ENCODE peak calls at places on chromosomes 13 and 19, in nine cellular contexts. W, S, U, M, Z, H, Q, L and G are unnamed samples.

GRCh38 chr19:5484398-5485285 is 29.4 kb downstream of the ZNRF4 start:
- DNase-seq in Z (no peak), Q (no peak), U (no peak), W (no peak), L (no peak), M (no peak), S (no peak), H (no peak), G (no peak)

GRCh38 chr13:76865109-76865508 is 21.1 kb downstream of the KCTD12 start:
- DNase-seq in S (no peak), W (no peak), H (no peak), Q (no peak), M (no peak), U (no peak), L (no peak), Z (no peak), G (no peak)

GRCh38 chr19:12785431-12786011 is 5.8 kb upstream of the JUNB start:
- DNase-seq in L (no peak), Q (no peak), M (peak), S (peak), Z (peak), W (no peak), H (no peak), U (no peak), G (no peak)

GRCh38 chr19:40419066-40419612 is 6.0 kb upstream of the PRX start:
- DNase-seq in Q (no peak), M (no peak), U (no peak), S (no peak), Z (no peak), W (no peak), H (no peak), L (no peak), G (no peak)

GRCh38 chr13:41678320-41678719 is 221.0 kb downstream of the RGCC start:
- DNase-seq in Q (no peak), S (no peak), M (no peak), L (no peak), W (no peak), Z (no peak), U (peak), H (no peak), G (no peak)

GRCh38 chr19:10473192-10473591 is 30.0 kb downstream of the KEAP1 start:
- DNase-seq in M (no peak), L (no peak), U (no peak), W (no peak), Q (no peak), Z (no peak), S (no peak), H (no peak), G (no peak)

GRCh38 chr19:8071912-8072311 is 19.4 kb downstream of the CCL25 start:
- DNase-seq in M (no peak), W (no peak), S (no peak), Z (no peak), H (no peak), U (no peak), Q (no peak), L (no peak), G (no peak)

GRCh38 chr19:3357731-3358391 is 8.5 kb upstream of the NFIC start:
- DNase-seq in U (no peak), H (peak), S (no peak), M (no peak), W (no peak), Q (peak), L (no peak), Z (no peak), G (peak)

GRCh38 chr13:20654156-20654555 is 49.3 kb upstream of the IL17D start:
- DNase-seq in W (no peak), Z (no peak), S (no peak), M (no peak), U (peak), Q (no peak), H (no peak), L (no peak), G (no peak)

GRCh38 chr13:101627556-101627943 is 175.1 kb downstream of the ITGBL1 start:
- DNase-seq in W (no peak), S (no peak), Q (no peak), M (no peak), Z (no peak), L (no peak), H (no peak), U (no peak), G (no peak)

GRCh38 chr13:62682788-62683187 is 1267.1 kb upstream of the PCDH20 start:
- DNase-seq in Q (no peak), Z (no peak), S (no peak), U (no peak), L (no peak), M (no peak), H (no peak), W (no peak), G (no peak)

GRCh38 chr13:92379371-92379770 is 847.2 kb upstream of the GPC6 start:
- DNase-seq in H (no peak), W (no peak), M (no peak), U (no peak), S (no peak), Q (no peak), Z (no peak), L (no peak), G (no peak)

GRCh38 chr19:13689050-13689449 is 75.3 kb upstream of the MRI1 start:
- DNase-seq in W (no peak), M (no peak), U (peak), Q (peak), S (no peak), H (no peak), Z (peak), L (no peak), G (no peak)